ENCODE peak calls at places on chromosome 22, in five cellular contexts. U is HAP-1, O is upper lobe of right lung, M is colonic mucosa, C is suprapubic skin. R is an unnamed sample. For H3K4me1, H3K27me3 and H3K9me3, the result is how much of the 10 kb centered on the place peaks cover.

GRCh38 chr22:31872209-31872608 is 72.1 kb upstream of the YWHAH start:
- DNase-seq in U (no peak), O (no peak), M (no peak), C (no peak), R (no peak)

GRCh38 chr22:45009881-45010531 is at the start of gene PHF21B:
- DNase-seq in U (peak), O (no peak), M (peak), C (no peak), R (no peak)

GRCh38 chr22:42743501-42743991 is 22.9 kb upstream of the A4GALT start:
- DNase-seq in U (peak), O (no peak), M (peak), C (peak), R (no peak)

GRCh38 chr22:44024288-44024908 is at the start of gene PARVB:
- DNase-seq in U (peak), O (peak), M (no peak), C (no peak), R (no peak)

GRCh38 chr22:41925783-41926460 is 684 bp downstream of the TNFRSF13C start:
- DNase-seq in U (peak), O (peak), M (peak), C (no peak), R (peak)

GRCh38 chr22:23760056-23760455 is 2.7 kb upstream of the C22orf15 start:
- DNase-seq in U (no peak), O (no peak), M (no peak), C (no peak), R (no peak)

GRCh38 chr22:32326647-32327046 is 31.0 kb upstream of the RFPL3 start:
- DNase-seq in U (no peak), O (no peak), M (no peak), C (no peak), R (no peak)

GRCh38 chr22:45201678-45202332 is 38.1 kb downstream of the NUP50 start:
- DNase-seq in U (no peak), O (no peak), M (no peak), C (no peak), R (no peak)

GRCh38 chr22:45878901-45879551 is 97.9 kb downstream of the WNT7B start:
- DNase-seq in U (no peak), O (peak), M (no peak), C (peak), R (no peak)

GRCh38 chr22:45762545-45763235 is 91.1 kb downstream of the ATXN10 start:
- DNase-seq in U (no peak), O (no peak), M (no peak), C (no peak), R (no peak)

GRCh38 chr22:25806579-25806978 is 64.6 kb downstream of the MYO18B start:
- DNase-seq in U (no peak), O (no peak), M (no peak), C (no peak), R (no peak)

GRCh38 chr22:27952779-27953178 is 33.7 kb upstream of the PITPNB start:
- DNase-seq in U (no peak), O (no peak), M (no peak), C (no peak), R (no peak)

GRCh38 chr22:50007057-50007511 is 5.5 kb downstream of the IL17REL start:
- DNase-seq in U (no peak), O (peak), M (no peak), C (no peak), R (no peak)

GRCh38 chr22:46069518-46070214 is 80.7 kb upstream of the PPARA start:
- DNase-seq in U (peak), O (peak), M (peak), C (peak), R (peak)

GRCh38 chr22:22934543-22935055 is 47.0 kb downstream of the IGLL5 start:
- DNase-seq in U (no peak), O (no peak), M (no peak), C (no peak), R (no peak)

GRCh38 chr22:24106385-24107381 is 74.6 kb upstream of the SUSD2 start:
- DNase-seq in U (no peak), O (no peak), M (no peak), C (no peak), R (no peak)

GRCh38 chr22:32423664-32424063 is 11.6 kb upstream of the RTCB start:
- DNase-seq in U (no peak), O (no peak), M (no peak), C (no peak), R (no peak)

GRCh38 chr22:32329202-32329645 is 28.4 kb upstream of the RFPL3 start:
- DNase-seq in U (no peak), O (peak), M (no peak), C (no peak), R (no peak)

GRCh38 chr22:44550666-44551491 is 52.8 kb upstream of the RTL6 start:
- DNase-seq in U (no peak), O (peak), M (peak), C (peak), R (no peak)

GRCh38 chr22:29787371-29787980 is 20.3 kb downstream of the UQCR10 start:
- DNase-seq in U (no peak), O (no peak), M (no peak), C (no peak), R (no peak)

GRCh38 chr22:42925598-42925997 is 68.5 kb upstream of the ARFGAP3 start:
- DNase-seq in U (no peak), O (peak), M (no peak), C (no peak), R (no peak)

GRCh38 chr22:26986884-26987283 is 329.5 kb downstream of the MIAT start:
- DNase-seq in U (no peak), O (no peak), M (no peak), C (no peak), R (no peak)

GRCh38 chr22:33687464-33687863 is 232.8 kb downstream of the LARGE1 start:
- DNase-seq in U (no peak), O (no peak), M (no peak), C (no peak), R (no peak)

GRCh38 chr22:43878831-43879550 is 12.8 kb downstream of the PNPLA5 start:
- DNase-seq in U (no peak), O (peak), M (no peak), C (no peak), R (no peak)

GRCh38 chr22:49810363-49811013 is 17.2 kb downstream of the BRD1 start:
- DNase-seq in U (no peak), O (no peak), M (no peak), C (no peak), R (no peak)

GRCh38 chr22:38327805-38328204 is 10.6 kb upstream of the CSNK1E start:
- DNase-seq in U (no peak), O (no peak), M (no peak), C (no peak), R (no peak)

GRCh38 chr22:44188986-44189630 is 8.4 kb downstream of the PARVG start:
- DNase-seq in U (no peak), O (peak), M (no peak), C (no peak), R (no peak)

DNA sequence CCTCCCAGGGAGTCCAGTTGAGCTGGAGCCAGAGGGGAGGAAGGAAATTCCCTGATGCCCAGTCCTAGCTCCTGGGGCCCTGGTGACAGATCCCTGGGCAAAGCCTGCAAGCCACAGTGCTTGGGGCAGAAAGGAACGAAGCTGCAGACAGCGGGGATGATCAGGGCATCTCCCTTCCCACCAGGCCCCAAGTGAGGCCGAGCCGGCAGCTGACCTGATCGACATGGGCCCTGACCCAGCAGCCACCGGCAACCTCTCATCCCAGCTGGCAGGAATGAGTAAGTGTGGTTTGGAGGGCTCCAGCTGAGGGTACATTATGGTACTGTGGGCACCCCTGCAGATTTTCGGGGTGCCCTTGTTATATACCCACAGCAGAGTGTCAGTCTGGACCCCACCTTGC is 33.5 kb downstream of the TOM1 start:
- DNase-seq in U (no peak), O (no peak), M (no peak), C (no peak), R (no peak)
- H3K4me1 ChIP-seq in U (under half), O (under half), M (under half), C (under half), R (under half)

DNA sequence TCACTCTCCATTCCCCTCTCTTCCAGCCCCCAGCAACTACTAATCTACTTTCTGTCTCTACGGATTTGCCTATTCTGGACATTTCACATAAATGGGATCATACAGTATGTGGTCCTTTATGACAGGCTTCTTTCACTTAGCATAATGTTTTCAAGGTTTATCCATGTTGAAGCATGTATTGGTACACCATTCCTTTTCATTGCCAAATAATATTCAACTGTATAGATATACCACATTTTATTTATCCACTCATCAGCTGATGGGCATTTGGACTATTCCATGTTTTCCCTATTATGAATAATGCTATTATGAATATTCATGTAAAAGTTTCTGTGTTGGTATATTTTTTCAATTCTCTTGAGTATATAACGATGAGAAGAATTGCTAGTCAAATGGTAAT is 54.5 kb downstream of the MRTFA start:
- DNase-seq in U (no peak), O (no peak), M (no peak), C (no peak), R (no peak)
- H3K27me3 ChIP-seq in U (under half), O (under half), M (under half), C (under half), R (under half)

GRCh38 chr22:47444746-47445065 is 682.3 kb downstream of the TBC1D22A start:
- DNase-seq in U (no peak), O (no peak), M (peak), C (no peak), R (no peak)
- H3K9me3 ChIP-seq in U (under half), O (under half), M (under half), C (under half), R (under half)

DNA sequence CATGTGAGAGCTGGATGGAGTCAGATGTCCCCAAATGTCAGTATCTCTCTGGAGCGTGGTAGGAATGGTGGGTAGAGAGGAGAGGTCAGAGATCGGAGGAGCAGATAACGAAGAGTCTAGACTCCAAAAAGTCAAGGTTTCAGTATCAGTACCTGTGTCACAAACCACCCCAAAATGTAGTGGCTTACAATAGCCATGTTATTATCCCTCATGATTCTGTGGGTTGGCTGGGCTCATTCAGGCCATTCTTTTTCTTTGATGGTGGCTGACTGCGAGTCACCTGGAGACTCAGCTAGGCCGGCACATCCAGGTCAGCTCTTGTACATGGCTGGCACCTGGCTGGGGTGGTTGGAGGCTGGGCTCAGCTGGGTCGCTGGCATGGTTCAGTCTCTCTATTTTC is 7.3 kb upstream of the SSTR3 start:
- DNase-seq in U (no peak), O (no peak), M (no peak), C (no peak), R (no peak)
- H3K4me1 ChIP-seq in U (under half), O (under half), M (under half), C (under half), R (half or more)

GRCh38 chr22:19526076-19526701 is 2.0 kb upstream of the CLDN5 start:
- DNase-seq in U (no peak), O (no peak), M (no peak), C (peak), R (no peak)
- H3K27me3 ChIP-seq in U (under half), O (half or more), M (under half), C (under half), R (under half)

DNA sequence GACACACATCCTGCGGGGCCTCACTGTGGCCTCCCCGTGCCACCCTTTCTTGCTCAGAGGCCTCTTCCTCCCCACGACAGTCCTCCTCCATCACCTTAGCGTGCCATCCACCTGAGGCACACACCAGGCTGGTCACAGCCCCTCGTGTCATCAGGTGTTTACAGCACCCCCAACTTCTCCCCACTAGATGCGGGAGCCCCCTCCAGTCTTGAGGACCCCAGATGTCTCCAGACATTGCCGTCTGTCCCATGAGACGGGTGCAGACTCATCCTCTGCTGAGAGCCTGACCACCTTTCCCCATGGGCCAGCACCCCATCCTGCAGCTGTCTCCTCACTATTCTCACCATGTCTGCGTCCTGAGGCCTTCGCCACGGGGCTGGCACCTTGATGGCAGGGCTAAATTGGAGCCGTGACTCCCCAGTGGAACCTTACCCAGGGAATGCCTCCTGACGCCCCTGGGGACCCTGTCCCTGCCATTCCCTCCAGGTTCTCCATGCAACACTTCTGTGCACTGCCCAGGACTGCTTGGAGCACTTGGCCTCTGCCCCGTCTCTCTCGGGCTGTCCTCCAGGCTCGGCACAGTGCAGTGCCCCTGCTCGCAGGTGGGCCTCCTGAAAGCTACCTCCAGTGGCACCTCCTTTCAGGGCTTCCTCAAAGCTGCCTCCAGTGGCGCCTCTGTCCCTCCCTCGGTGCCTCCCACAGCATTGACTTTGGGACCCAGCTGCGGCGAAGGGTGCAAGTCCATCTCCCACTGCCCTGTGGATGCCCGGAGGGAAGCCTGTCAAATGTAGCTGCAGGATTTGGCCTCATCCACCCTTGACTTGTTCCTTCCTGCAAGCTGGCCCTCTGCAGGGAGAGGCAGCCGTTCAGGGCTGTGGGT is 1386.8 kb downstream of the BRD1 start:
- DNase-seq in U (no peak), O (no peak), M (no peak), C (no peak), R (no peak)
- H3K9me3 ChIP-seq in U (under half), O (under half), M (under half), C (under half), R (under half)

GRCh38 chr22:20573176-20573829 is 65.9 kb downstream of the MED15 start:
- DNase-seq in U (no peak), O (no peak), M (no peak), C (no peak), R (no peak)
- H3K4me1 ChIP-seq in U (under half), O (half or more), M (under half), C (under half), R (half or more)

R was measured in naive thymus-derived CD4-positive, alpha-beta T cell.